ENCODE peak calls at places on chromosomes 12 and 14, in ten cellular contexts. I, D, A, P, X, T, H, O, Z and Y are unnamed samples.

GRCh38 chr14:99645545-99646505 is 896 bp downstream of the HHIPL1 start:
- DNase-seq in I (no peak), D (no peak), A (no peak), P (no peak), X (no peak), T (no peak), H (no peak), O (no peak), Z (no peak), Y (no peak)

GRCh38 chr14:41302776-41303175 is 303.9 kb upstream of the LRFN5 start:
- DNase-seq in I (no peak), D (no peak), A (no peak), P (no peak), X (no peak), T (no peak), H (no peak), O (no peak), Z (no peak), Y (no peak)

GRCh38 chr14:62532186-62532585 is 513.1 kb downstream of the KCNH5 start:
- DNase-seq in I (peak), D (no peak), A (no peak), P (no peak), X (no peak), T (no peak), H (no peak), O (no peak), Z (no peak), Y (no peak)

GRCh38 chr12:42222724-42223123 is 15.3 kb downstream of the YAF2 start:
- DNase-seq in I (no peak), D (no peak), A (no peak), P (no peak), X (no peak), T (no peak), H (no peak), O (no peak), Z (no peak), Y (no peak)

GRCh38 chr14:70754989-70755388 is 54.3 kb downstream of the MAP3K9 start:
- DNase-seq in I (peak), D (no peak), A (peak), P (peak), X (no peak), T (no peak), H (no peak), O (no peak), Z (no peak), Y (no peak)

GRCh38 chr14:100442036-100442435 is 118.9 kb downstream of the SLC25A47 start:
- DNase-seq in I (no peak), D (no peak), A (no peak), P (no peak), X (no peak), T (no peak), H (no peak), O (no peak), Z (no peak), Y (no peak)

GRCh38 chr14:33352821-33353220 is 414.1 kb downstream of the NPAS3 start:
- DNase-seq in I (peak), D (no peak), A (no peak), P (no peak), X (no peak), T (no peak), H (no peak), O (no peak), Z (no peak), Y (no peak)

GRCh38 chr12:65994318-65994717 is 136.2 kb downstream of the LLPH start:
- DNase-seq in I (no peak), D (no peak), A (no peak), P (no peak), X (no peak), T (no peak), H (no peak), O (no peak), Z (no peak), Y (no peak)

GRCh38 chr12:113781415-113782198 is 184.5 kb downstream of the RBM19 start:
- DNase-seq in I (no peak), D (no peak), A (no peak), P (peak), X (no peak), T (no peak), H (peak), O (no peak), Z (no peak), Y (no peak)

GRCh38 chr14:79016828-79017505 is 846.8 kb downstream of the NRXN3 start:
- DNase-seq in I (peak), D (no peak), A (no peak), P (peak), X (no peak), T (no peak), H (peak), O (peak), Z (no peak), Y (no peak)

GRCh38 chr12:113325938-113326337 is 9.0 kb downstream of the SLC8B1 start:
- DNase-seq in I (peak), D (no peak), A (no peak), P (peak), X (no peak), T (no peak), H (peak), O (peak), Z (no peak), Y (no peak)

GRCh38 chr14:52977798-52978197 is 26.9 kb upstream of the FERMT2 start:
- DNase-seq in I (peak), D (no peak), A (no peak), P (no peak), X (no peak), T (no peak), H (no peak), O (no peak), Z (no peak), Y (no peak)

GRCh38 chr12:107091989-107092641 is 1.2 kb downstream of the CRY1 start:
- DNase-seq in I (peak), D (no peak), A (peak), P (peak), X (peak), T (peak), H (peak), O (peak), Z (no peak), Y (peak)

GRCh38 chr12:111409403-111410228 is 3.9 kb downstream of the SH2B3 start:
- DNase-seq in I (peak), D (peak), A (peak), P (peak), X (no peak), T (no peak), H (peak), O (no peak), Z (no peak), Y (no peak)

GRCh38 chr12:42809226-42809625 is 219.7 kb upstream of the PRICKLE1 start:
- DNase-seq in I (peak), D (no peak), A (no peak), P (peak), X (no peak), T (no peak), H (no peak), O (no peak), Z (no peak), Y (no peak)

GRCh38 chr12:69932154-69932553 is 107.1 kb downstream of the MYRFL start:
- DNase-seq in I (no peak), D (no peak), A (no peak), P (no peak), X (no peak), T (no peak), H (no peak), O (no peak), Z (peak), Y (no peak)

GRCh38 chr14:45373877-45374276 is 120.9 kb upstream of the MIS18BP1 start:
- DNase-seq in I (no peak), D (no peak), A (no peak), P (no peak), X (no peak), T (no peak), H (no peak), O (no peak), Z (no peak), Y (no peak)

GRCh38 chr12:2341871-2342270 is 289.1 kb downstream of the CACNA1C start:
- DNase-seq in I (peak), D (no peak), A (no peak), P (peak), X (no peak), T (no peak), H (peak), O (peak), Z (no peak), Y (no peak)

GRCh38 chr14:64049616-64050381 is 197.0 kb downstream of the SYNE2 start:
- DNase-seq in I (no peak), D (no peak), A (no peak), P (no peak), X (no peak), T (no peak), H (no peak), O (no peak), Z (no peak), Y (no peak)

GRCh38 chr12:70722584-70723343 is 85.5 kb upstream of the PTPRB start:
- DNase-seq in I (no peak), D (no peak), A (no peak), P (no peak), X (no peak), T (no peak), H (peak), O (no peak), Z (no peak), Y (no peak)

GRCh38 chr12:130514149-130514551 is 176.5 kb downstream of the PIWIL1 start:
- DNase-seq in I (no peak), D (no peak), A (no peak), P (no peak), X (no peak), T (no peak), H (no peak), O (no peak), Z (peak), Y (no peak)

GRCh38 chr14:24179961-24180726 is 8.3 kb downstream of the REC8 start:
- DNase-seq in I (peak), D (peak), A (no peak), P (peak), X (no peak), T (no peak), H (peak), O (peak), Z (no peak), Y (no peak)

GRCh38 chr12:121545459-121545858 is 35.4 kb downstream of the KDM2B start:
- DNase-seq in I (no peak), D (no peak), A (no peak), P (no peak), X (no peak), T (no peak), H (no peak), O (no peak), Z (no peak), Y (no peak)

GRCh38 chr12:114316076-114316475 is 89.9 kb downstream of the TBX5 start:
- DNase-seq in I (peak), D (no peak), A (no peak), P (peak), X (no peak), T (no peak), H (peak), O (peak), Z (peak), Y (no peak)

GRCh38 chr14:60090864-60091519 is 731 bp upstream of the PCNX4 start:
- DNase-seq in I (peak), D (no peak), A (peak), P (peak), X (peak), T (no peak), H (peak), O (no peak), Z (no peak), Y (peak)

GRCh38 chr12:45130881-45131281 is 80.0 kb upstream of the DBX2 start:
- DNase-seq in I (peak), D (no peak), A (peak), P (peak), X (peak), T (no peak), H (peak), O (peak), Z (peak), Y (peak)

GRCh38 chr12:9935026-9935425 is 2.9 kb upstream of the CLEC2A start:
- DNase-seq in I (no peak), D (no peak), A (no peak), P (no peak), X (no peak), T (no peak), H (no peak), O (no peak), Z (no peak), Y (no peak)

GRCh38 chr12:916240-916639 is 33.3 kb downstream of the RAD52 start:
- DNase-seq in I (no peak), D (peak), A (no peak), P (no peak), X (no peak), T (no peak), H (no peak), O (no peak), Z (no peak), Y (no peak)

GRCh38 chr14:93092606-93093556 is 22.8 kb downstream of the ITPK1 start:
- DNase-seq in I (no peak), D (no peak), A (no peak), P (no peak), X (no peak), T (no peak), H (no peak), O (no peak), Z (no peak), Y (peak)

GRCh38 chr12:100672075-100672592 is 98.7 kb downstream of the GAS2L3 start:
- DNase-seq in I (no peak), D (no peak), A (peak), P (no peak), X (peak), T (no peak), H (peak), O (no peak), Z (no peak), Y (peak)

GRCh38 chr14:50520947-50521815 is 11.2 kb downstream of the MAP4K5 start:
- DNase-seq in I (peak), D (no peak), A (peak), P (peak), X (peak), T (no peak), H (peak), O (peak), Z (no peak), Y (peak)

GRCh38 chr14:69291396-69291795 is 31.4 kb downstream of the GALNT16 start:
- DNase-seq in I (no peak), D (no peak), A (no peak), P (no peak), X (no peak), T (no peak), H (no peak), O (no peak), Z (no peak), Y (no peak)

GRCh38 chr12:65858831-65859230 is 34.5 kb downstream of the HMGA2 start:
- DNase-seq in I (no peak), D (no peak), A (no peak), P (no peak), X (no peak), T (no peak), H (peak), O (no peak), Z (no peak), Y (no peak)

GRCh38 chr14:68966872-68967301 is 12.2 kb downstream of the ACTN1 start:
- DNase-seq in I (peak), D (peak), A (peak), P (no peak), X (no peak), T (no peak), H (no peak), O (no peak), Z (no peak), Y (no peak)

GRCh38 chr14:59274991-59275391 is 86.5 kb downstream of the DAAM1 start:
- DNase-seq in I (no peak), D (peak), A (peak), P (no peak), X (peak), T (no peak), H (no peak), O (no peak), Z (no peak), Y (peak)

GRCh38 chr12:1845427-1845826 is 25.1 kb downstream of the LRTM2 start:
- DNase-seq in I (no peak), D (no peak), A (no peak), P (no peak), X (no peak), T (peak), H (no peak), O (no peak), Z (no peak), Y (no peak)

GRCh38 chr12:71772728-71773127 is 18.1 kb downstream of the RAB21 start:
- DNase-seq in I (no peak), D (no peak), A (no peak), P (no peak), X (no peak), T (no peak), H (no peak), O (no peak), Z (no peak), Y (no peak)

GRCh38 chr14:99195602-99196309 is 76.2 kb downstream of the BCL11B start:
- DNase-seq in I (peak), D (peak), A (no peak), P (no peak), X (no peak), T (no peak), H (no peak), O (no peak), Z (no peak), Y (no peak)

DNA sequence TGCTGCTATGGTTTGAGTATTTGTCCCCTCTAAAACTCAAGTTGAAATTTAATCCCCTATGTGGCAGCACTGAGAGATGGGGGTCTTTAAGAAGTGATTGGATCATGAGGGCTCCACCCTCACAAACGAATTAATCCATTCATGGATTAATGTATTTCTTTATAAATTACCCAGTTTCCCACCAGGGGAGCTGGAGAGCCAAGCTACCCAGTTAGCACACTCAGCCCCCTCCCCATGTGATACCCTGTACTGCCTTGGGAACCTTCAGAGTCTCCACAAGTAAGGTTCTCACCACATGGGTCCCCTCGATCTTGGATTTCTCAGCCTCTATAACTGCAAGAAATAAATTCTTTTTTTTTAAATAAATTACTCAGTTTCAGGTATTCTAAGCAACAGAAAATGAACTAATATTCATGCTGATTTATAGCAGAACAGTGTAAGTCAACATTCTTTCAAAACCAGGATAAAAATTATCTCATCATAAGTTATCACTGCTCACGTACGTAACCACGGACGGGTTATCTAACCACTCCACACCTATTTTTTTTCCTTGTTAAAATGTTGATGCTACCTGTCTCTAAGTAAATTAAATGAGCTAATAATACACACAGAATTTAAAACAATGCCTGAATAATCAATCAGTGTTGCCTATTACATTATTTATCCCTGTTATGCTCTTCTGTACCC is 3.6 kb downstream of the NAP1L1 start:
- DNase-seq in I (no peak), D (no peak), A (peak), P (no peak), X (no peak), T (no peak), H (no peak), O (no peak), Z (no peak), Y (no peak)
- TF ChIP-seq CTCF in I (peak), D (no peak), A (peak), P (no peak), X (no peak), T (no peak), H (peak), O (peak), Z (peak), Y (peak)

GRCh38 chr12:53221203-53222076 is 10.6 kb downstream of the RARG start:
- DNase-seq in I (peak), D (peak), A (peak), P (peak), X (peak), T (peak), H (peak), O (no peak), Z (no peak), Y (peak)
- TF ChIP-seq CTCF in I (peak), D (peak), A (no peak), P (no peak), X (peak), T (no peak), H (no peak), O (peak), Z (peak), Y (peak)

DNA sequence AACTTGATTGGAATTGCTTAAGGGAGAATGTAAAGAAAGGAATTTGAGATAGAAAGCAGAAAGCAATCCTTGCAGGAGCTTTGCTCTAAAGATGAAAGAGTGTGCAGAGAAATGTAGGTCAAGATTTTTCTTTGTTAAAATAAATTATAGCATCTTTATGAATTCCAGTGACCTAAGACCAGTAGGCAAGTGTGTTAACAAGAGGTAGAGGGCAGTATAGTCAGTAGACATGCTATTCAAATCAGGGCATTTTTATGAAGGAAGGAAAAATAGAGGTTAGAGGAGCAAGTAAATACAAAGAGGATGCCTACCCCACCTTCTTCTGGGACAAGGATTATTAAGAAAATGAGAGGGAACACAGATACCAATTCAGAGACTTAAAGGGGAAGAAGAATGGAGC is 148.5 kb downstream of the PLCZ1 start:
- DNase-seq in I (peak), D (no peak), A (no peak), P (peak), X (no peak), T (no peak), H (peak), O (no peak), Z (no peak), Y (no peak)
- TF ChIP-seq CTCF in I (peak), D (no peak), A (no peak), P (peak), X (no peak), T (no peak), H (peak), O (peak), Z (no peak), Y (no peak)

GRCh38 chr14:43503508-43503907 is 1003.6 kb downstream of the FSCB start:
- DNase-seq in I (no peak), D (no peak), A (no peak), P (peak), X (no peak), T (no peak), H (no peak), O (no peak), Z (no peak), Y (no peak)
- TF ChIP-seq CTCF in I (no peak), D (no peak), A (no peak), P (peak), X (no peak), T (no peak), H (no peak), O (no peak), Z (no peak), Y (no peak)

DNA sequence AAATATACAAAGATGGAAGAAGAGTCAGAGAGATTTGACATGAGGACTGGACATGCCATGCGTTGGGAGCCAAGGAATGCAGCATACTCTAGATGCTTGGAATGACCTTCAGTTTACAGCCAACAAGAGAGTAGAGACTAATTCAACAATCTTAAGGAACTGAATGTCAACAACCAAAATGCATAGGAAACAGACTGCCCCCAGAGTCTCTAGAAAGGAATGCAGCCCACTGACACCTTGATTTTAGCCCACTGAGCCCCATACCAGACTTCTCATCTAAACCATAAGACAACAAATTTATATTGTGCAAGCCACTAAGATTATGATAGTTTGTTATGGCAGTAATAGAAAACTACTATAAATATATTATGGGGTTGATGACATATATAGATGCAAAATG is 611.2 kb downstream of the RPS29 start:
- DNase-seq in I (no peak), D (no peak), A (no peak), P (no peak), X (no peak), T (no peak), H (no peak), O (no peak), Z (no peak), Y (no peak)
- TF ChIP-seq CTCF in I (no peak), D (no peak), A (no peak), P (no peak), X (no peak), T (no peak), H (no peak), O (no peak), Z (no peak), Y (no peak)

DNA sequence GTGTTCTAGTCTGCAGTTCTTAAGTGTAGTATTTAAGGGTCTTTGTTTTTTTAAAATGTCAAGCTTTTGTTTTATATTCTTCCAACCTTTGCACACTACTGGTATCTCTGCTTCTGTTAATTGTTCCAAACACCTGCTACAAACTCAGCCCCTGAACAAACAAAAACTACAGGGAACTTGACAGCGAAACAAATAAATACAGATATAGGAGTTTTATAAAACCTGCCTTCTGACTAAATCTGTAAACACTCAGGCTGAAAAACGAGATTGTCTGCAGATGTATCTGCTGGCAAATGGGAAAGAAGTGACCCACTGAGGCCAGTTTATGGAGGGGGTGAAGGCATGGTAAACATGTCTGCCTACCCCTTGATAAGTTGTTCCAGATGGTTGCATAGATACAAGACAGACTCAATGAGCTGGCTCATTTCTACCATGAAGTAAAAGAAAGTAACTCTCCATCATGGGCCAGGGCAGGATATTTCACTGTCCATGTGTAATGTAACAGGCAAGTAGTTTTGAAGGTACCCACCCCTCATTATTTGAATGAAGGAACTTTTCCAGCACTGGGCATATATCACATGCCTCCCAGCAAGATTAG is 75.6 kb downstream of the LMO3 start:
- DNase-seq in I (no peak), D (no peak), A (no peak), P (no peak), X (no peak), T (no peak), H (no peak), O (no peak), Z (no peak), Y (no peak)
- TF ChIP-seq CTCF in I (no peak), D (no peak), A (no peak), P (no peak), X (no peak), T (no peak), H (no peak), O (no peak), Z (no peak), Y (no peak)

GRCh38 chr12:51392556-51393237 is 1.5 kb upstream of the GALNT6 start:
- DNase-seq in I (no peak), D (no peak), A (peak), P (peak), X (peak), T (no peak), H (no peak), O (no peak), Z (no peak), Y (peak)
- TF ChIP-seq CTCF in I (no peak), D (no peak), A (no peak), P (peak), X (no peak), T (no peak), H (no peak), O (no peak), Z (peak), Y (no peak)